ENCODE peak calls at places on chromosomes 13 and 19, in nine cellular contexts. One of them, this sample, is unnamed.

GRCh38 chr19:47778954-47779351 is 450 bp downstream of the SELENOW start:
- DNase-seq in Ammon's horn: peak; percentile 73
- DNase-seq in hypothalamus: peak; percentile 34
- DNase-seq in cardiac muscle cell: peak; percentile 24
- DNase-seq in stimulated activated CD8-positive, alpha-beta memory T cell treated with anti-CD3 and anti-CD28 coated beads, Interleukin-2, amount 100 ng/mL, for 48 hours: peak; percentile 5
- DNase-seq in omental fat pad: no peak
- DNase-seq in ovary: peak; percentile 48
- DNase-seq in HT-29: peak; percentile 63
- DNase-seq in occipital lobe: no peak
- DNase-seq in this sample: peak; percentile 6

GRCh38 chr13:109977212-109977968 is 191.0 kb upstream of the IRS2 start:
- DNase-seq in cardiac muscle cell: no peak
- DNase-seq in Ammon's horn: no peak
- DNase-seq in HT-29: no peak
- DNase-seq in stimulated activated CD8-positive, alpha-beta memory T cell treated with anti-CD3 and anti-CD28 coated beads, Interleukin-2, amount 100 ng/mL, for 48 hours: no peak
- DNase-seq in hypothalamus: no peak
- DNase-seq in occipital lobe: no peak
- DNase-seq in omental fat pad: no peak
- DNase-seq in ovary: no peak
- DNase-seq in this sample: no peak

GRCh38 chr19:41324921-41325639 is 15.1 kb downstream of the CCDC97 start:
- DNase-seq in Ammon's horn: peak; percentile 23
- DNase-seq in hypothalamus: no peak
- DNase-seq in omental fat pad: no peak
- DNase-seq in ovary: peak; percentile 62
- DNase-seq in cardiac muscle cell: peak; percentile 65
- DNase-seq in stimulated activated CD8-positive, alpha-beta memory T cell treated with anti-CD3 and anti-CD28 coated beads, Interleukin-2, amount 100 ng/mL, for 48 hours: no peak
- DNase-seq in HT-29: peak; percentile 49
- DNase-seq in occipital lobe: no peak
- DNase-seq in this sample: no peak

GRCh38 chr13:105035092-105035491 is 1500.4 kb downstream of the EFNB2 start:
- DNase-seq in ovary: no peak
- DNase-seq in occipital lobe: no peak
- DNase-seq in HT-29: no peak
- DNase-seq in cardiac muscle cell: no peak
- DNase-seq in omental fat pad: no peak
- DNase-seq in Ammon's horn: no peak
- DNase-seq in stimulated activated CD8-positive, alpha-beta memory T cell treated with anti-CD3 and anti-CD28 coated beads, Interleukin-2, amount 100 ng/mL, for 48 hours: no peak
- DNase-seq in hypothalamus: no peak
- DNase-seq in this sample: no peak

GRCh38 chr13:43014162-43014561 is 9.2 kb upstream of the DNAJC15 start:
- DNase-seq in ovary: no peak
- DNase-seq in stimulated activated CD8-positive, alpha-beta memory T cell treated with anti-CD3 and anti-CD28 coated beads, Interleukin-2, amount 100 ng/mL, for 48 hours: no peak
- DNase-seq in omental fat pad: no peak
- DNase-seq in hypothalamus: no peak
- DNase-seq in Ammon's horn: no peak
- DNase-seq in cardiac muscle cell: no peak
- DNase-seq in occipital lobe: no peak
- DNase-seq in HT-29: no peak
- DNase-seq in this sample: no peak

GRCh38 chr19:51689751-51690358 is 3.3 kb upstream of the SPACA6 start:
- DNase-seq in HT-29: peak; percentile 51
- DNase-seq in omental fat pad: no peak
- DNase-seq in ovary: peak; percentile 85
- DNase-seq in Ammon's horn: peak; percentile 45
- DNase-seq in occipital lobe: no peak
- DNase-seq in cardiac muscle cell: peak; percentile 85
- DNase-seq in hypothalamus: peak; percentile 55
- DNase-seq in stimulated activated CD8-positive, alpha-beta memory T cell treated with anti-CD3 and anti-CD28 coated beads, Interleukin-2, amount 100 ng/mL, for 48 hours: no peak
- DNase-seq in this sample: no peak

GRCh38 chr19:57587529-57587928 is 3.6 kb downstream of the ZIK1 start:
- DNase-seq in Ammon's horn: no peak
- DNase-seq in omental fat pad: no peak
- DNase-seq in ovary: no peak
- DNase-seq in HT-29: no peak
- DNase-seq in hypothalamus: no peak
- DNase-seq in stimulated activated CD8-positive, alpha-beta memory T cell treated with anti-CD3 and anti-CD28 coated beads, Interleukin-2, amount 100 ng/mL, for 48 hours: no peak
- DNase-seq in cardiac muscle cell: no peak
- DNase-seq in occipital lobe: no peak
- DNase-seq in this sample: no peak

GRCh38 chr19:5968431-5969373 is 9.2 kb downstream of the RANBP3 start:
- DNase-seq in omental fat pad: no peak
- DNase-seq in HT-29: no peak
- DNase-seq in occipital lobe: no peak
- DNase-seq in Ammon's horn: no peak
- DNase-seq in hypothalamus: no peak
- DNase-seq in stimulated activated CD8-positive, alpha-beta memory T cell treated with anti-CD3 and anti-CD28 coated beads, Interleukin-2, amount 100 ng/mL, for 48 hours: no peak
- DNase-seq in ovary: no peak
- DNase-seq in cardiac muscle cell: no peak
- DNase-seq in this sample: no peak

GRCh38 chr19:804419-805160 is 7.3 kb downstream of the PTBP1 start:
- DNase-seq in HT-29: no peak
- DNase-seq in occipital lobe: no peak
- DNase-seq in cardiac muscle cell: no peak
- DNase-seq in ovary: no peak
- DNase-seq in hypothalamus: no peak
- DNase-seq in stimulated activated CD8-positive, alpha-beta memory T cell treated with anti-CD3 and anti-CD28 coated beads, Interleukin-2, amount 100 ng/mL, for 48 hours: no peak
- DNase-seq in omental fat pad: no peak
- DNase-seq in Ammon's horn: no peak
- DNase-seq in this sample: no peak

GRCh38 chr19:46813570-46814358 is 25.4 kb upstream of the SLC1A5 start:
- DNase-seq in occipital lobe: no peak
- DNase-seq in stimulated activated CD8-positive, alpha-beta memory T cell treated with anti-CD3 and anti-CD28 coated beads, Interleukin-2, amount 100 ng/mL, for 48 hours: no peak
- DNase-seq in hypothalamus: no peak
- DNase-seq in cardiac muscle cell: no peak
- DNase-seq in omental fat pad: no peak
- DNase-seq in HT-29: peak; percentile 89
- DNase-seq in Ammon's horn: no peak
- DNase-seq in ovary: peak; percentile 92
- DNase-seq in this sample: no peak

GRCh38 chr13:67296511-67296910 is 66.4 kb upstream of the PCDH9 start:
- DNase-seq in cardiac muscle cell: no peak
- DNase-seq in stimulated activated CD8-positive, alpha-beta memory T cell treated with anti-CD3 and anti-CD28 coated beads, Interleukin-2, amount 100 ng/mL, for 48 hours: no peak
- DNase-seq in occipital lobe: no peak
- DNase-seq in HT-29: no peak
- DNase-seq in Ammon's horn: no peak
- DNase-seq in omental fat pad: no peak
- DNase-seq in ovary: no peak
- DNase-seq in hypothalamus: no peak
- DNase-seq in this sample: no peak

GRCh38 chr19:2529473-2529918 is 53.6 kb downstream of the GADD45B start:
- DNase-seq in occipital lobe: no peak
- DNase-seq in HT-29: peak; percentile 57
- DNase-seq in ovary: no peak
- DNase-seq in stimulated activated CD8-positive, alpha-beta memory T cell treated with anti-CD3 and anti-CD28 coated beads, Interleukin-2, amount 100 ng/mL, for 48 hours: no peak
- DNase-seq in hypothalamus: no peak
- DNase-seq in omental fat pad: no peak
- DNase-seq in cardiac muscle cell: no peak
- DNase-seq in Ammon's horn: no peak
- DNase-seq in this sample: no peak

GRCh38 chr19:17841810-17842662 is 5.7 kb downstream of the JAK3 start:
- DNase-seq in hypothalamus: no peak
- DNase-seq in ovary: peak; percentile 99
- DNase-seq in omental fat pad: no peak
- DNase-seq in Ammon's horn: peak; percentile 71
- DNase-seq in stimulated activated CD8-positive, alpha-beta memory T cell treated with anti-CD3 and anti-CD28 coated beads, Interleukin-2, amount 100 ng/mL, for 48 hours: peak; percentile 75
- DNase-seq in HT-29: peak; percentile 79
- DNase-seq in cardiac muscle cell: peak; percentile 97
- DNase-seq in occipital lobe: peak; percentile 79
- DNase-seq in this sample: peak; percentile 90

GRCh38 chr19:41299755-41300089 is 10.2 kb upstream of the CCDC97 start:
- DNase-seq in ovary: no peak
- DNase-seq in cardiac muscle cell: peak; percentile 90
- DNase-seq in hypothalamus: no peak
- DNase-seq in occipital lobe: no peak
- DNase-seq in Ammon's horn: peak; percentile 48
- DNase-seq in stimulated activated CD8-positive, alpha-beta memory T cell treated with anti-CD3 and anti-CD28 coated beads, Interleukin-2, amount 100 ng/mL, for 48 hours: no peak
- DNase-seq in HT-29: no peak
- DNase-seq in omental fat pad: peak; percentile 36
- DNase-seq in this sample: no peak

GRCh38 chr13:33125821-33126570 is 109.8 kb downstream of the KL start:
- DNase-seq in occipital lobe: no peak
- DNase-seq in omental fat pad: no peak
- DNase-seq in HT-29: peak; percentile 74
- DNase-seq in ovary: peak; percentile 77
- DNase-seq in cardiac muscle cell: peak; percentile 64
- DNase-seq in Ammon's horn: peak; percentile 18
- DNase-seq in hypothalamus: no peak
- DNase-seq in stimulated activated CD8-positive, alpha-beta memory T cell treated with anti-CD3 and anti-CD28 coated beads, Interleukin-2, amount 100 ng/mL, for 48 hours: no peak
- DNase-seq in this sample: no peak

GRCh38 chr19:46296722-46297431 is at the start of gene HIF3A:
- DNase-seq in cardiac muscle cell: peak; percentile 97
- DNase-seq in omental fat pad: no peak
- DNase-seq in stimulated activated CD8-positive, alpha-beta memory T cell treated with anti-CD3 and anti-CD28 coated beads, Interleukin-2, amount 100 ng/mL, for 48 hours: no peak
- DNase-seq in HT-29: no peak
- DNase-seq in Ammon's horn: peak; percentile 84
- DNase-seq in hypothalamus: no peak
- DNase-seq in ovary: peak; percentile 89
- DNase-seq in occipital lobe: peak; percentile 18
- DNase-seq in this sample: peak; percentile 41

GRCh38 chr19:18701250-18701608 is 17.7 kb downstream of the CRTC1 start:
- DNase-seq in hypothalamus: no peak
- DNase-seq in omental fat pad: no peak
- DNase-seq in occipital lobe: no peak
- DNase-seq in stimulated activated CD8-positive, alpha-beta memory T cell treated with anti-CD3 and anti-CD28 coated beads, Interleukin-2, amount 100 ng/mL, for 48 hours: no peak
- DNase-seq in Ammon's horn: no peak
- DNase-seq in cardiac muscle cell: no peak
- DNase-seq in HT-29: peak; percentile 27
- DNase-seq in ovary: no peak
- DNase-seq in this sample: no peak

GRCh38 chr13:76516013-76516412 is 370.2 kb downstream of the KCTD12 start:
- DNase-seq in ovary: no peak
- DNase-seq in HT-29: no peak
- DNase-seq in Ammon's horn: no peak
- DNase-seq in stimulated activated CD8-positive, alpha-beta memory T cell treated with anti-CD3 and anti-CD28 coated beads, Interleukin-2, amount 100 ng/mL, for 48 hours: no peak
- DNase-seq in hypothalamus: no peak
- DNase-seq in omental fat pad: no peak
- DNase-seq in occipital lobe: no peak
- DNase-seq in cardiac muscle cell: no peak
- DNase-seq in this sample: no peak

GRCh38 chr13:96284971-96285370 is 195.1 kb downstream of the HS6ST3 start:
- DNase-seq in occipital lobe: no peak
- DNase-seq in Ammon's horn: no peak
- DNase-seq in stimulated activated CD8-positive, alpha-beta memory T cell treated with anti-CD3 and anti-CD28 coated beads, Interleukin-2, amount 100 ng/mL, for 48 hours: no peak
- DNase-seq in HT-29: no peak
- DNase-seq in ovary: no peak
- DNase-seq in omental fat pad: no peak
- DNase-seq in cardiac muscle cell: no peak
- DNase-seq in hypothalamus: no peak
- DNase-seq in this sample: no peak

GRCh38 chr13:48562296-48563066 is 29.6 kb upstream of the RCBTB2 start:
- DNase-seq in cardiac muscle cell: no peak
- DNase-seq in omental fat pad: no peak
- DNase-seq in occipital lobe: no peak
- DNase-seq in Ammon's horn: no peak
- DNase-seq in HT-29: no peak
- DNase-seq in stimulated activated CD8-positive, alpha-beta memory T cell treated with anti-CD3 and anti-CD28 coated beads, Interleukin-2, amount 100 ng/mL, for 48 hours: peak; percentile 32
- DNase-seq in hypothalamus: no peak
- DNase-seq in ovary: no peak
- DNase-seq in this sample: no peak

GRCh38 chr19:31154021-31154420 is 195.2 kb downstream of the TSHZ3 start:
- DNase-seq in HT-29: no peak
- DNase-seq in omental fat pad: no peak
- DNase-seq in ovary: no peak
- DNase-seq in hypothalamus: no peak
- DNase-seq in cardiac muscle cell: no peak
- DNase-seq in occipital lobe: no peak
- DNase-seq in stimulated activated CD8-positive, alpha-beta memory T cell treated with anti-CD3 and anti-CD28 coated beads, Interleukin-2, amount 100 ng/mL, for 48 hours: no peak
- DNase-seq in Ammon's horn: no peak
- DNase-seq in this sample: no peak

GRCh38 chr19:41879080-41879479 is 2.0 kb downstream of the CD79A start:
- DNase-seq in hypothalamus: no peak
- DNase-seq in Ammon's horn: no peak
- DNase-seq in ovary: no peak
- DNase-seq in HT-29: no peak
- DNase-seq in cardiac muscle cell: no peak
- DNase-seq in omental fat pad: no peak
- DNase-seq in stimulated activated CD8-positive, alpha-beta memory T cell treated with anti-CD3 and anti-CD28 coated beads, Interleukin-2, amount 100 ng/mL, for 48 hours: no peak
- DNase-seq in occipital lobe: no peak
- DNase-seq in this sample: no peak

GRCh38 chr13:102392810-102393209 is 9.0 kb downstream of the FGF14 start:
- DNase-seq in ovary: no peak
- DNase-seq in HT-29: no peak
- DNase-seq in Ammon's horn: no peak
- DNase-seq in occipital lobe: no peak
- DNase-seq in omental fat pad: no peak
- DNase-seq in hypothalamus: no peak
- DNase-seq in stimulated activated CD8-positive, alpha-beta memory T cell treated with anti-CD3 and anti-CD28 coated beads, Interleukin-2, amount 100 ng/mL, for 48 hours: no peak
- DNase-seq in cardiac muscle cell: no peak
- DNase-seq in this sample: no peak

GRCh38 chr13:109212630-109213029 is 573.8 kb downstream of the IRS2 start:
- DNase-seq in cardiac muscle cell: no peak
- DNase-seq in Ammon's horn: no peak
- DNase-seq in HT-29: no peak
- DNase-seq in stimulated activated CD8-positive, alpha-beta memory T cell treated with anti-CD3 and anti-CD28 coated beads, Interleukin-2, amount 100 ng/mL, for 48 hours: no peak
- DNase-seq in ovary: no peak
- DNase-seq in occipital lobe: no peak
- DNase-seq in omental fat pad: no peak
- DNase-seq in hypothalamus: no peak
- DNase-seq in this sample: no peak

GRCh38 chr19:2455481-2456300 is 1.1 kb downstream of the LMNB2 start:
- DNase-seq in stimulated activated CD8-positive, alpha-beta memory T cell treated with anti-CD3 and anti-CD28 coated beads, Interleukin-2, amount 100 ng/mL, for 48 hours: peak; percentile 34
- DNase-seq in omental fat pad: peak; percentile 36
- DNase-seq in Ammon's horn: no peak
- DNase-seq in hypothalamus: no peak
- DNase-seq in HT-29: peak; percentile 18
- DNase-seq in cardiac muscle cell: no peak
- DNase-seq in ovary: no peak
- DNase-seq in occipital lobe: no peak
- DNase-seq in this sample: no peak